ENCODE peak calls at places on chromosomes 3 and 15, in ten cellular contexts. One of them, this sample, is unnamed.

GRCh38 chr3:149618151-149619123 is 39.4 kb downstream of the WWTR1 start:
- DNase-seq in breast epithelium: no peak
- DNase-seq in upper lobe of left lung: no peak
- DNase-seq in pancreas: no peak
- DNase-seq in PC-3: no peak
- DNase-seq in fibroblast of lung: peak
- DNase-seq in right lobe of liver: no peak
- DNase-seq in neural crest cell: no peak
- DNase-seq in hepatocyte: no peak
- DNase-seq in endothelial cell: no peak
- DNase-seq in this sample: no peak

GRCh38 chr3:161770532-161771386 is 274.2 kb downstream of the OTOL1 start:
- DNase-seq in breast epithelium: no peak
- DNase-seq in upper lobe of left lung: no peak
- DNase-seq in pancreas: no peak
- DNase-seq in PC-3: peak
- DNase-seq in fibroblast of lung: peak
- DNase-seq in right lobe of liver: no peak
- DNase-seq in neural crest cell: no peak
- DNase-seq in hepatocyte: no peak
- DNase-seq in endothelial cell: no peak
- DNase-seq in this sample: no peak

GRCh38 chr3:156676467-156677119 is 2.2 kb downstream of the TIPARP start:
- DNase-seq in breast epithelium: no peak
- DNase-seq in upper lobe of left lung: no peak
- DNase-seq in pancreas: no peak
- DNase-seq in PC-3: peak
- DNase-seq in fibroblast of lung: no peak
- DNase-seq in right lobe of liver: no peak
- DNase-seq in neural crest cell: no peak
- DNase-seq in hepatocyte: no peak
- DNase-seq in endothelial cell: no peak
- DNase-seq in this sample: no peak

GRCh38 chr3:128327606-128328031 is 139.1 kb downstream of the DNAJB8 start:
- DNase-seq in breast epithelium: no peak
- DNase-seq in upper lobe of left lung: no peak
- DNase-seq in pancreas: no peak
- DNase-seq in PC-3: no peak
- DNase-seq in fibroblast of lung: no peak
- DNase-seq in right lobe of liver: peak
- DNase-seq in neural crest cell: no peak
- DNase-seq in hepatocyte: no peak
- DNase-seq in endothelial cell: no peak
- DNase-seq in this sample: no peak

GRCh38 chr3:42683875-42684593 is 1.3 kb upstream of the KLHL40 start:
- DNase-seq in breast epithelium: peak
- DNase-seq in upper lobe of left lung: no peak
- DNase-seq in pancreas: peak
- DNase-seq in PC-3: peak
- DNase-seq in fibroblast of lung: peak
- DNase-seq in right lobe of liver: no peak
- DNase-seq in neural crest cell: no peak
- DNase-seq in hepatocyte: peak
- DNase-seq in endothelial cell: no peak
- DNase-seq in this sample: no peak

GRCh38 chr15:32866486-32867312 is 148.9 kb downstream of the GREM1 start:
- DNase-seq in breast epithelium: no peak
- DNase-seq in upper lobe of left lung: no peak
- DNase-seq in pancreas: no peak
- DNase-seq in PC-3: no peak
- DNase-seq in fibroblast of lung: peak
- DNase-seq in right lobe of liver: no peak
- DNase-seq in neural crest cell: no peak
- DNase-seq in hepatocyte: no peak
- DNase-seq in endothelial cell: no peak
- DNase-seq in this sample: no peak

GRCh38 chr15:41971893-41972340 is 440 bp downstream of the EHD4 start:
- DNase-seq in breast epithelium: peak
- DNase-seq in upper lobe of left lung: peak
- DNase-seq in pancreas: peak
- DNase-seq in PC-3: no peak
- DNase-seq in fibroblast of lung: no peak
- DNase-seq in right lobe of liver: peak
- DNase-seq in neural crest cell: peak
- DNase-seq in hepatocyte: peak
- DNase-seq in endothelial cell: peak
- DNase-seq in this sample: no peak

GRCh38 chr3:186839874-186840641 is 2.5 kb upstream of the ADIPOQ start:
- DNase-seq in breast epithelium: no peak
- DNase-seq in upper lobe of left lung: no peak
- DNase-seq in pancreas: no peak
- DNase-seq in PC-3: peak
- DNase-seq in fibroblast of lung: peak
- DNase-seq in right lobe of liver: no peak
- DNase-seq in neural crest cell: no peak
- DNase-seq in hepatocyte: no peak
- DNase-seq in endothelial cell: no peak
- DNase-seq in this sample: no peak

GRCh38 chr3:48598323-48599076 is 3.4 kb upstream of the COL7A1 start:
- DNase-seq in breast epithelium: peak
- DNase-seq in upper lobe of left lung: peak
- DNase-seq in pancreas: no peak
- DNase-seq in PC-3: peak
- DNase-seq in fibroblast of lung: peak
- DNase-seq in right lobe of liver: no peak
- DNase-seq in neural crest cell: no peak
- DNase-seq in hepatocyte: peak
- DNase-seq in endothelial cell: no peak
- DNase-seq in this sample: no peak

GRCh38 chr3:13420817-13421755 is 964 bp upstream of the NUP210 start:
- DNase-seq in breast epithelium: no peak
- DNase-seq in upper lobe of left lung: no peak
- DNase-seq in pancreas: no peak
- DNase-seq in PC-3: no peak
- DNase-seq in fibroblast of lung: no peak
- DNase-seq in right lobe of liver: no peak
- DNase-seq in neural crest cell: no peak
- DNase-seq in hepatocyte: no peak
- DNase-seq in endothelial cell: peak
- DNase-seq in this sample: no peak

GRCh38 chr3:165854696-165855095 is 17.5 kb upstream of the BCHE start:
- DNase-seq in breast epithelium: no peak
- DNase-seq in upper lobe of left lung: no peak
- DNase-seq in pancreas: no peak
- DNase-seq in PC-3: peak
- DNase-seq in fibroblast of lung: peak
- DNase-seq in right lobe of liver: no peak
- DNase-seq in neural crest cell: no peak
- DNase-seq in hepatocyte: peak
- DNase-seq in endothelial cell: no peak
- DNase-seq in this sample: no peak

GRCh38 chr3:153574445-153574844 is 412.4 kb downstream of the RAP2B start:
- DNase-seq in breast epithelium: no peak
- DNase-seq in upper lobe of left lung: no peak
- DNase-seq in pancreas: no peak
- DNase-seq in PC-3: no peak
- DNase-seq in fibroblast of lung: peak
- DNase-seq in right lobe of liver: no peak
- DNase-seq in neural crest cell: no peak
- DNase-seq in hepatocyte: no peak
- DNase-seq in endothelial cell: no peak
- DNase-seq in this sample: no peak

GRCh38 chr3:162544246-162544645 is 1047.6 kb downstream of the OTOL1 start:
- DNase-seq in breast epithelium: no peak
- DNase-seq in upper lobe of left lung: no peak
- DNase-seq in pancreas: no peak
- DNase-seq in PC-3: no peak
- DNase-seq in fibroblast of lung: no peak
- DNase-seq in right lobe of liver: no peak
- DNase-seq in neural crest cell: no peak
- DNase-seq in hepatocyte: no peak
- DNase-seq in endothelial cell: no peak
- DNase-seq in this sample: no peak

GRCh38 chr3:5554245-5554747 is 366.8 kb downstream of the EDEM1 start:
- DNase-seq in breast epithelium: no peak
- DNase-seq in upper lobe of left lung: no peak
- DNase-seq in pancreas: no peak
- DNase-seq in PC-3: no peak
- DNase-seq in fibroblast of lung: no peak
- DNase-seq in right lobe of liver: no peak
- DNase-seq in neural crest cell: no peak
- DNase-seq in hepatocyte: no peak
- DNase-seq in endothelial cell: no peak
- DNase-seq in this sample: no peak

GRCh38 chr15:37764733-37765191 is 169.7 kb upstream of the TMCO5A start:
- DNase-seq in breast epithelium: no peak
- DNase-seq in upper lobe of left lung: no peak
- DNase-seq in pancreas: no peak
- DNase-seq in PC-3: peak
- DNase-seq in fibroblast of lung: peak
- DNase-seq in right lobe of liver: peak
- DNase-seq in neural crest cell: peak
- DNase-seq in hepatocyte: peak
- DNase-seq in endothelial cell: peak
- DNase-seq in this sample: no peak

GRCh38 chr3:73037369-73037699 is 24.1 kb upstream of the EBLN2 start:
- DNase-seq in breast epithelium: no peak
- DNase-seq in upper lobe of left lung: no peak
- DNase-seq in pancreas: no peak
- DNase-seq in PC-3: peak
- DNase-seq in fibroblast of lung: peak
- DNase-seq in right lobe of liver: no peak
- DNase-seq in neural crest cell: no peak
- DNase-seq in hepatocyte: no peak
- DNase-seq in endothelial cell: no peak
- DNase-seq in this sample: no peak

GRCh38 chr15:52805351-52806283 is 15.5 kb upstream of the ONECUT1 start:
- DNase-seq in breast epithelium: no peak
- DNase-seq in upper lobe of left lung: peak
- DNase-seq in pancreas: peak
- DNase-seq in PC-3: no peak
- DNase-seq in fibroblast of lung: no peak
- DNase-seq in right lobe of liver: peak
- DNase-seq in neural crest cell: no peak
- DNase-seq in hepatocyte: no peak
- DNase-seq in endothelial cell: peak
- DNase-seq in this sample: no peak

GRCh38 chr3:14505803-14506500 is 34.2 kb downstream of the GRIP2 start:
- DNase-seq in breast epithelium: no peak
- DNase-seq in upper lobe of left lung: no peak
- DNase-seq in pancreas: no peak
- DNase-seq in PC-3: no peak
- DNase-seq in fibroblast of lung: no peak
- DNase-seq in right lobe of liver: no peak
- DNase-seq in neural crest cell: no peak
- DNase-seq in hepatocyte: no peak
- DNase-seq in endothelial cell: no peak
- DNase-seq in this sample: no peak
- TF ChIP-seq CTCF in breast epithelium: no peak
- TF ChIP-seq CTCF in upper lobe of left lung: no peak
- TF ChIP-seq CTCF in pancreas: no peak
- TF ChIP-seq CTCF in PC-3: no peak
- TF ChIP-seq CTCF in fibroblast of lung: no peak
- TF ChIP-seq CTCF in right lobe of liver: no peak
- TF ChIP-seq CTCF in neural crest cell: no peak
- TF ChIP-seq CTCF in hepatocyte: no peak
- TF ChIP-seq CTCF in endothelial cell: no peak
- TF ChIP-seq CTCF in this sample: no peak

GRCh38 chr3:104102386-104102785 is 1264.3 kb upstream of the ALCAM start:
- DNase-seq in breast epithelium: no peak
- DNase-seq in upper lobe of left lung: no peak
- DNase-seq in pancreas: no peak
- DNase-seq in PC-3: peak
- DNase-seq in fibroblast of lung: peak
- DNase-seq in right lobe of liver: peak
- DNase-seq in neural crest cell: peak
- DNase-seq in hepatocyte: peak
- DNase-seq in endothelial cell: peak
- DNase-seq in this sample: no peak
- TF ChIP-seq CTCF in breast epithelium: no peak
- TF ChIP-seq CTCF in upper lobe of left lung: peak
- TF ChIP-seq CTCF in pancreas: peak
- TF ChIP-seq CTCF in PC-3: peak
- TF ChIP-seq CTCF in fibroblast of lung: peak
- TF ChIP-seq CTCF in right lobe of liver: peak
- TF ChIP-seq CTCF in neural crest cell: peak
- TF ChIP-seq CTCF in hepatocyte: peak
- TF ChIP-seq CTCF in endothelial cell: peak
- TF ChIP-seq CTCF in this sample: peak

DNA sequence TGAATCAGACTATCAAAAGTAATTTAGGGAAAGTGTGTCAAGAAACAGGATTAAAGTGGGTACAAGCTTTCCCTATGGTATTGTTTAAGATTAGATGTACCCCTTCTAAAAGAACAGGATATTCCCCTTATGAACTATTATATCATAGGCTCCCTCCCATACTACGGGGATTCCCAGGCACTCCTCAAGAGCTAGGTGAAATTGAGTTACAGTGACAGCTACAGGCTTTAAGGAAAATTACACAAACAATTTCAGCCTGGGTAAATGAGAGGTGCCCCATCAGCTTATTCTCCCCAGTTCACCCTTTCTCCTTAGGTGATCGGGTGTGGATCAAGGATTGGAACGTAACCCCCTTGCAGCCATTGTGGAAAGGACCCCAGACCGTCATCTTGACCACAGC is 240.8 kb upstream of the CNTN6 start:
- DNase-seq in breast epithelium: no peak
- DNase-seq in upper lobe of left lung: no peak
- DNase-seq in pancreas: no peak
- DNase-seq in PC-3: no peak
- DNase-seq in fibroblast of lung: no peak
- DNase-seq in right lobe of liver: no peak
- DNase-seq in neural crest cell: no peak
- DNase-seq in hepatocyte: no peak
- DNase-seq in endothelial cell: no peak
- DNase-seq in this sample: no peak
- TF ChIP-seq CTCF in breast epithelium: no peak
- TF ChIP-seq CTCF in upper lobe of left lung: no peak
- TF ChIP-seq CTCF in pancreas: no peak
- TF ChIP-seq CTCF in PC-3: no peak
- TF ChIP-seq CTCF in fibroblast of lung: no peak
- TF ChIP-seq CTCF in right lobe of liver: peak
- TF ChIP-seq CTCF in neural crest cell: no peak
- TF ChIP-seq CTCF in hepatocyte: no peak
- TF ChIP-seq CTCF in endothelial cell: no peak
- TF ChIP-seq CTCF in this sample: peak

DNA sequence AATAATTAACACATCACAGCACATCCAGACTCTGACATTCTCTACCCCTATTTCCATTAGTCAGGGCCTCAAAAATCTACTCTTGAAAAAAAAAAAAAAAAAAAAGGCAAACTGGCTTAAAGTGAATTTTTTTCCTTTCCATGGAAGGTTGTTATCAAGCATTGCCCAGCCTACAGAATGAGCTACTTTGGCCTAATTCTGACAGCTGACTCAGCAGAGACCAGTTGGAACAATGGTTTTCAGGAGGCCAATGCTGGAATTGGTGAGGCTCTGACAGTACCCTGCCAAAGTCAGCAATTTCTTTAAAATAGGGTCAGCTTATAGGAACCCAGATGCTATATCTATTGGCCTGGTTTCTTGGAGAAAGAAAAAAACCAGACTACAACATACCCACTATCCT is 454.7 kb downstream of the MAGI1 start:
- DNase-seq in breast epithelium: no peak
- DNase-seq in upper lobe of left lung: no peak
- DNase-seq in pancreas: no peak
- DNase-seq in PC-3: no peak
- DNase-seq in fibroblast of lung: peak
- DNase-seq in right lobe of liver: no peak
- DNase-seq in neural crest cell: no peak
- DNase-seq in hepatocyte: no peak
- DNase-seq in endothelial cell: no peak
- DNase-seq in this sample: no peak
- TF ChIP-seq CTCF in breast epithelium: no peak
- TF ChIP-seq CTCF in upper lobe of left lung: no peak
- TF ChIP-seq CTCF in pancreas: no peak
- TF ChIP-seq CTCF in PC-3: no peak
- TF ChIP-seq CTCF in fibroblast of lung: no peak
- TF ChIP-seq CTCF in right lobe of liver: no peak
- TF ChIP-seq CTCF in neural crest cell: no peak
- TF ChIP-seq CTCF in hepatocyte: no peak
- TF ChIP-seq CTCF in endothelial cell: no peak
- TF ChIP-seq CTCF in this sample: no peak

This sample was measured in D721Med.